ENCODE peak calls at places on chromosome 20, in nine cellular contexts. S, P, U, N, F, V, G, E and Y are unnamed samples.

GRCh38 chr20:59743767-59744485 is 139.6 kb downstream of the PHACTR3 start:
- DNase-seq in N (no peak), P (no peak), S (no peak), F (peak), E (no peak), V (peak), G (no peak), U (no peak), Y (no peak)

GRCh38 chr20:61683721-61684120 is 382.0 kb downstream of the TAF4 start:
- DNase-seq in V (no peak), G (no peak), U (no peak), F (no peak), S (no peak), N (no peak), E (no peak), P (no peak), Y (no peak)

GRCh38 chr20:8735014-8735413 is 333.9 kb upstream of the PLCB4 start:
- DNase-seq in P (no peak), G (no peak), V (no peak), E (no peak), F (no peak), U (no peak), N (no peak), S (no peak), Y (no peak)

GRCh38 chr20:37969949-37970855 is 63.1 kb downstream of the TTI1 start:
- DNase-seq in E (no peak), S (no peak), U (no peak), V (no peak), F (no peak), P (no peak), G (no peak), N (no peak), Y (no peak)

GRCh38 chr20:24502184-24502583 is 32.8 kb downstream of the SYNDIG1 start:
- DNase-seq in S (no peak), P (peak), V (no peak), U (no peak), F (no peak), G (peak), E (no peak), N (peak), Y (no peak)

GRCh38 chr20:36468149-36469000 is 72.9 kb upstream of the MYL9 start:
- DNase-seq in E (no peak), F (peak), N (no peak), U (no peak), S (no peak), P (no peak), V (no peak), G (peak), Y (no peak)

GRCh38 chr20:17725094-17725835 is 25.5 kb downstream of the BANF2 start:
- DNase-seq in U (no peak), S (no peak), E (no peak), P (no peak), V (no peak), N (no peak), G (no peak), F (no peak), Y (no peak)

GRCh38 chr20:43767686-43768474 is 41.1 kb upstream of the GTSF1L start:
- DNase-seq in F (no peak), U (no peak), V (no peak), N (no peak), S (no peak), P (peak), G (no peak), E (no peak), Y (no peak)

GRCh38 chr20:8315639-8316573 is 183.8 kb downstream of the PLCB1 start:
- DNase-seq in N (no peak), U (no peak), F (no peak), S (no peak), V (no peak), E (no peak), P (no peak), G (no peak), Y (no peak)

GRCh38 chr20:63293456-63293855 is 470 bp downstream of the COL20A1 start:
- DNase-seq in N (no peak), S (no peak), V (no peak), F (no peak), U (no peak), P (no peak), G (no peak), E (no peak), Y (no peak)

GRCh38 chr20:24493181-24493580 is 23.8 kb downstream of the SYNDIG1 start:
- DNase-seq in F (no peak), S (no peak), G (no peak), U (no peak), E (no peak), P (no peak), N (no peak), V (no peak), Y (no peak)

GRCh38 chr20:64244281-64244805 is 11.2 kb upstream of the PCMTD2 start:
- DNase-seq in N (no peak), P (no peak), G (no peak), F (no peak), U (no peak), E (no peak), V (no peak), S (no peak), Y (no peak)

GRCh38 chr20:31869942-31870702 is at the start of the genes DUSP15 and TTLL9:
- DNase-seq in P (no peak), S (no peak), N (no peak), V (no peak), F (no peak), E (no peak), U (no peak), G (peak), Y (no peak)

GRCh38 chr20:34871966-34872603 is 571 bp downstream of the GGT7 start:
- DNase-seq in N (no peak), G (no peak), U (no peak), V (no peak), P (no peak), F (no peak), E (no peak), S (no peak), Y (no peak)

GRCh38 chr20:56426926-56427325 is 14.9 kb downstream of the CASS4 start:
- DNase-seq in F (no peak), G (no peak), P (no peak), S (no peak), E (no peak), V (no peak), U (no peak), N (no peak), Y (no peak)

GRCh38 chr20:5039255-5039657 is 37.9 kb upstream of the SLC23A2 start:
- DNase-seq in G (no peak), U (no peak), F (no peak), N (no peak), S (no peak), V (no peak), E (peak), P (no peak), Y (no peak)

GRCh38 chr20:64079273-64080012 is at the start of gene RGS19:
- DNase-seq in G (peak), U (no peak), V (peak), S (peak), N (peak), E (peak), P (peak), F (peak), Y (no peak)

GRCh38 chr20:59412896-59413295 is 112.5 kb downstream of the EDN3 start:
- DNase-seq in E (no peak), G (peak), N (no peak), U (no peak), V (no peak), S (no peak), P (no peak), F (peak), Y (no peak)

GRCh38 chr20:37749620-37750403 is 56.0 kb downstream of the CTNNBL1 start:
- DNase-seq in G (no peak), E (no peak), F (peak), N (no peak), U (no peak), S (no peak), P (no peak), V (no peak), Y (no peak)

GRCh38 chr20:17806739-17807441 is 107.1 kb downstream of the BANF2 start:
- DNase-seq in E (no peak), S (no peak), F (no peak), U (no peak), P (peak), V (no peak), N (peak), G (peak), Y (no peak)

GRCh38 chr20:4406627-4407026 is 315.1 kb upstream of the PRND start:
- DNase-seq in U (no peak), S (no peak), P (peak), F (no peak), N (peak), V (no peak), E (no peak), G (peak), Y (no peak)

GRCh38 chr20:10263385-10264165 is 44.9 kb downstream of the SNAP25 start:
- DNase-seq in U (no peak), P (no peak), N (no peak), G (peak), S (no peak), F (no peak), E (no peak), V (no peak), Y (peak)

GRCh38 chr20:60055740-60056139 is 97.5 kb downstream of the CDH26 start:
- DNase-seq in U (no peak), S (peak), F (no peak), E (peak), G (no peak), P (no peak), N (no peak), V (no peak), Y (no peak)

GRCh38 chr20:51206032-51206662 is 183.2 kb upstream of the KCNG1 start:
- DNase-seq in U (no peak), P (no peak), F (peak), V (no peak), N (no peak), E (no peak), G (no peak), S (no peak), Y (no peak)

GRCh38 chr20:2840967-2841531 is 504 bp downstream of the VPS16 start:
- DNase-seq in V (peak), N (no peak), S (peak), U (no peak), G (peak), F (peak), P (peak), E (peak), Y (peak)

GRCh38 chr20:3924304-3925112 is 35.3 kb downstream of the PANK2 start:
- DNase-seq in V (no peak), F (no peak), U (no peak), S (no peak), G (no peak), P (no peak), N (no peak), E (no peak), Y (no peak)

GRCh38 chr20:3672864-3673550 is 8.8 kb downstream of the ADAM33 start:
- DNase-seq in G (no peak), S (no peak), N (no peak), E (no peak), V (no peak), F (no peak), P (no peak), U (no peak), Y (no peak)

GRCh38 chr20:47720636-47721427 is 64.4 kb downstream of the SULF2 start:
- DNase-seq in V (no peak), E (no peak), N (peak), F (no peak), U (no peak), G (no peak), P (peak), S (no peak), Y (no peak)

GRCh38 chr20:1163105-1163504 is 21.7 kb downstream of the TMEM74B start:
- DNase-seq in P (no peak), S (no peak), U (no peak), V (peak), G (no peak), N (no peak), F (no peak), E (no peak), Y (no peak)

GRCh38 chr20:22586645-22587310 is 2.4 kb upstream of the FOXA2 start:
- DNase-seq in E (no peak), U (no peak), S (no peak), F (no peak), G (peak), V (no peak), N (no peak), P (no peak), Y (no peak)

GRCh38 chr20:13313201-13313600 is 92.1 kb downstream of the ISM1 start:
- DNase-seq in F (no peak), N (no peak), S (no peak), V (no peak), E (no peak), P (no peak), U (no peak), G (no peak), Y (no peak)

GRCh38 chr20:17868700-17869231 is 99.8 kb downstream of the SNX5 start:
- DNase-seq in P (no peak), E (no peak), V (no peak), N (no peak), F (no peak), U (no peak), G (no peak), S (no peak), Y (no peak)

GRCh38 chr20:53838311-53838873 is 232.0 kb downstream of the BCAS1 start:
- DNase-seq in S (no peak), F (no peak), G (peak), U (no peak), E (no peak), V (no peak), N (no peak), P (no peak), Y (no peak)

GRCh38 chr20:13060327-13060726 is 51.6 kb downstream of the SPTLC3 start:
- DNase-seq in P (no peak), V (no peak), N (no peak), F (no peak), E (no peak), U (no peak), S (no peak), G (no peak), Y (no peak)

GRCh38 chr20:31476648-31477220 is 1.6 kb downstream of the REM1 start:
- DNase-seq in N (no peak), E (no peak), P (no peak), G (no peak), F (no peak), V (no peak), S (no peak), U (no peak), Y (no peak)

GRCh38 chr20:47003223-47003622 is 108.6 kb downstream of the EYA2 start:
- DNase-seq in F (peak), U (no peak), V (no peak), N (no peak), G (no peak), S (no peak), P (no peak), E (no peak), Y (no peak)

GRCh38 chr20:46635514-46636091 is 15.7 kb downstream of the SLC13A3 start:
- DNase-seq in G (no peak), S (no peak), E (no peak), U (no peak), F (no peak), V (no peak), N (no peak), P (no peak), Y (no peak)

GRCh38 chr20:62395311-62396242 is 8.7 kb downstream of the RPS21 start:
- DNase-seq in V (no peak), U (no peak), P (no peak), N (no peak), F (no peak), G (no peak), E (no peak), S (no peak), Y (no peak)